ENCODE peak calls at places on chromosome 6, in seven cellular contexts. One of them, this sample, is unnamed.
A peak's percentile ranks its signal among the peaks of the same experiment; 100 is the strongest.

GRCh38 chr6:125004198-125004597 is 42.0 kb downstream of the RNF217 start:
- DNase-seq in GM12878: no peak
- DNase-seq in SK-N-SH: no peak
- DNase-seq in HepG2: no peak
- DNase-seq in H1: no peak
- DNase-seq in HCT116: no peak
- DNase-seq in K562: peak; percentile 74
- DNase-seq in this sample: no peak

GRCh38 chr6:145508107-145508506 is 227.2 kb downstream of the EPM2A start:
- DNase-seq in GM12878: no peak
- DNase-seq in SK-N-SH: no peak
- DNase-seq in HepG2: no peak
- DNase-seq in H1: peak; percentile 52
- DNase-seq in HCT116: no peak
- DNase-seq in K562: no peak
- DNase-seq in this sample: peak; percentile 3

GRCh38 chr6:20827798-20828197 is 293.5 kb downstream of the CDKAL1 start:
- DNase-seq in GM12878: no peak
- DNase-seq in SK-N-SH: no peak
- DNase-seq in HepG2: no peak
- DNase-seq in H1: no peak
- DNase-seq in HCT116: no peak
- DNase-seq in K562: no peak
- DNase-seq in this sample: no peak

GRCh38 chr6:80469977-80470376 is 363.5 kb downstream of the BCKDHB start:
- DNase-seq in GM12878: no peak
- DNase-seq in SK-N-SH: no peak
- DNase-seq in HepG2: no peak
- DNase-seq in H1: no peak
- DNase-seq in HCT116: no peak
- DNase-seq in K562: no peak
- DNase-seq in this sample: no peak

GRCh38 chr6:158387036-158387435 is 74.8 kb downstream of the TULP4 start:
- DNase-seq in GM12878: no peak
- DNase-seq in SK-N-SH: no peak
- DNase-seq in HepG2: peak; percentile 46
- DNase-seq in H1: no peak
- DNase-seq in HCT116: peak; percentile 4
- DNase-seq in K562: no peak
- DNase-seq in this sample: no peak

GRCh38 chr6:19311786-19312185 is 525.4 kb upstream of the ID4 start:
- DNase-seq in GM12878: no peak
- DNase-seq in SK-N-SH: no peak
- DNase-seq in HepG2: no peak
- DNase-seq in H1: peak; percentile 44
- DNase-seq in HCT116: no peak
- DNase-seq in K562: no peak
- DNase-seq in this sample: no peak

GRCh38 chr6:111076024-111076680 is 11.2 kb upstream of the SLC16A10 start:
- DNase-seq in GM12878: no peak
- DNase-seq in SK-N-SH: no peak
- DNase-seq in HepG2: no peak
- DNase-seq in H1: no peak
- DNase-seq in HCT116: no peak
- DNase-seq in K562: no peak
- DNase-seq in this sample: no peak

GRCh38 chr6:150345786-150346185 is 23.0 kb upstream of the IYD start:
- DNase-seq in GM12878: no peak
- DNase-seq in SK-N-SH: no peak
- DNase-seq in HepG2: no peak
- DNase-seq in H1: no peak
- DNase-seq in HCT116: no peak
- DNase-seq in K562: no peak
- DNase-seq in this sample: no peak

GRCh38 chr6:82877213-82878195 is 188.1 kb downstream of the UBE3D start:
- DNase-seq in GM12878: no peak
- DNase-seq in SK-N-SH: peak; percentile 19
- DNase-seq in HepG2: no peak
- DNase-seq in H1: no peak
- DNase-seq in HCT116: peak; percentile 54
- DNase-seq in K562: no peak
- DNase-seq in this sample: no peak

GRCh38 chr6:6801002-6801329 is 212.4 kb downstream of the LY86 start:
- DNase-seq in GM12878: no peak
- DNase-seq in SK-N-SH: no peak
- DNase-seq in HepG2: no peak
- DNase-seq in H1: no peak
- DNase-seq in HCT116: no peak
- DNase-seq in K562: no peak
- DNase-seq in this sample: no peak

GRCh38 chr6:88166493-88166900 is 350 bp upstream of the CNR1 start:
- DNase-seq in GM12878: no peak
- DNase-seq in SK-N-SH: peak; percentile 73
- DNase-seq in HepG2: no peak
- DNase-seq in H1: no peak
- DNase-seq in HCT116: no peak
- DNase-seq in K562: peak; percentile 9
- DNase-seq in this sample: no peak

GRCh38 chr6:52392944-52393343 is 27.2 kb upstream of the EFHC1 start:
- DNase-seq in GM12878: no peak
- DNase-seq in SK-N-SH: no peak
- DNase-seq in HepG2: no peak
- DNase-seq in H1: no peak
- DNase-seq in HCT116: no peak
- DNase-seq in K562: no peak
- DNase-seq in this sample: no peak

GRCh38 chr6:42075159-42075838 is 25.0 kb downstream of the TAF8 start:
- DNase-seq in GM12878: no peak
- DNase-seq in SK-N-SH: peak; percentile 78
- DNase-seq in HepG2: peak; percentile 69
- DNase-seq in H1: peak; percentile 90
- DNase-seq in HCT116: no peak
- DNase-seq in K562: peak; percentile 81
- DNase-seq in this sample: peak; percentile 81

GRCh38 chr6:161245363-161245762 is 28.5 kb downstream of the AGPAT4 start:
- DNase-seq in GM12878: no peak
- DNase-seq in SK-N-SH: no peak
- DNase-seq in HepG2: no peak
- DNase-seq in H1: no peak
- DNase-seq in HCT116: no peak
- DNase-seq in K562: no peak
- DNase-seq in this sample: no peak

GRCh38 chr6:12923644-12924235 is 207.2 kb downstream of the PHACTR1 start:
- DNase-seq in GM12878: no peak
- DNase-seq in SK-N-SH: no peak
- DNase-seq in HepG2: no peak
- DNase-seq in H1: no peak
- DNase-seq in HCT116: no peak
- DNase-seq in K562: no peak
- DNase-seq in this sample: peak; percentile 10

GRCh38 chr6:109349419-109349987 is 32.8 kb downstream of the CD164 start:
- DNase-seq in GM12878: no peak
- DNase-seq in SK-N-SH: peak; percentile 43
- DNase-seq in HepG2: peak; percentile 23
- DNase-seq in H1: peak; percentile 28
- DNase-seq in HCT116: no peak
- DNase-seq in K562: peak; percentile 83
- DNase-seq in this sample: peak; percentile 76

GRCh38 chr6:112222111-112222726 is 32.1 kb downstream of the LAMA4 start:
- DNase-seq in GM12878: no peak
- DNase-seq in SK-N-SH: no peak
- DNase-seq in HepG2: no peak
- DNase-seq in H1: no peak
- DNase-seq in HCT116: no peak
- DNase-seq in K562: no peak
- DNase-seq in this sample: peak; percentile 61

GRCh38 chr6:81049425-81050042 is 702.9 kb downstream of the TENT5A start:
- DNase-seq in GM12878: no peak
- DNase-seq in SK-N-SH: no peak
- DNase-seq in HepG2: no peak
- DNase-seq in H1: no peak
- DNase-seq in HCT116: no peak
- DNase-seq in K562: no peak
- DNase-seq in this sample: no peak

GRCh38 chr6:88072462-88072861 is 24.8 kb downstream of the SPACA1 start:
- DNase-seq in GM12878: no peak
- DNase-seq in SK-N-SH: no peak
- DNase-seq in HepG2: peak; percentile 13
- DNase-seq in H1: no peak
- DNase-seq in HCT116: no peak
- DNase-seq in K562: no peak
- DNase-seq in this sample: peak; percentile 2

GRCh38 chr6:108948252-108948651 is 100.0 kb downstream of the ARMC2 start:
- DNase-seq in GM12878: no peak
- DNase-seq in SK-N-SH: peak; percentile 70
- DNase-seq in HepG2: no peak
- DNase-seq in H1: no peak
- DNase-seq in HCT116: no peak
- DNase-seq in K562: no peak
- DNase-seq in this sample: no peak

GRCh38 chr6:170360476-170360875 is 53.9 kb downstream of the FAM120B start:
- DNase-seq in GM12878: no peak
- DNase-seq in SK-N-SH: no peak
- DNase-seq in HepG2: no peak
- DNase-seq in H1: no peak
- DNase-seq in HCT116: no peak
- DNase-seq in K562: no peak
- DNase-seq in this sample: no peak

GRCh38 chr6:3876131-3876530 is 27.0 kb downstream of the FAM50B start:
- DNase-seq in GM12878: no peak
- DNase-seq in SK-N-SH: no peak
- DNase-seq in HepG2: no peak
- DNase-seq in H1: no peak
- DNase-seq in HCT116: no peak
- DNase-seq in K562: no peak
- DNase-seq in this sample: no peak

GRCh38 chr6:149127212-149127611 is 190.3 kb upstream of the TAB2 start:
- DNase-seq in GM12878: no peak
- DNase-seq in SK-N-SH: no peak
- DNase-seq in HepG2: no peak
- DNase-seq in H1: no peak
- DNase-seq in HCT116: no peak
- DNase-seq in K562: no peak
- DNase-seq in this sample: no peak

GRCh38 chr6:81859884-81860283 is 107.4 kb upstream of the TENT5A start:
- DNase-seq in GM12878: no peak
- DNase-seq in SK-N-SH: no peak
- DNase-seq in HepG2: no peak
- DNase-seq in H1: no peak
- DNase-seq in HCT116: no peak
- DNase-seq in K562: no peak
- DNase-seq in this sample: no peak

GRCh38 chr6:124190256-124190655 is 386.6 kb downstream of the NKAIN2 start:
- DNase-seq in GM12878: no peak
- DNase-seq in SK-N-SH: no peak
- DNase-seq in HepG2: no peak
- DNase-seq in H1: no peak
- DNase-seq in HCT116: no peak
- DNase-seq in K562: no peak
- DNase-seq in this sample: peak; percentile 72

GRCh38 chr6:17998442-17998841 is 11.0 kb upstream of the KIF13A start:
- DNase-seq in GM12878: no peak
- DNase-seq in SK-N-SH: no peak
- DNase-seq in HepG2: peak; percentile 34
- DNase-seq in H1: no peak
- DNase-seq in HCT116: no peak
- DNase-seq in K562: no peak
- DNase-seq in this sample: no peak

GRCh38 chr6:16700202-16700997 is 60.9 kb downstream of the ATXN1 start:
- DNase-seq in GM12878: no peak
- DNase-seq in SK-N-SH: no peak
- DNase-seq in HepG2: no peak
- DNase-seq in H1: no peak
- DNase-seq in HCT116: no peak
- DNase-seq in K562: no peak
- DNase-seq in this sample: no peak

GRCh38 chr6:160088069-160088773 is 33.4 kb upstream of the SLC22A1 start:
- DNase-seq in GM12878: no peak
- DNase-seq in SK-N-SH: peak; percentile 75
- DNase-seq in HepG2: peak; percentile 33
- DNase-seq in H1: peak; percentile 69
- DNase-seq in HCT116: peak; percentile 4
- DNase-seq in K562: peak; percentile 52
- DNase-seq in this sample: peak; percentile 39

GRCh38 chr6:150592377-150592995 is 7.2 kb upstream of the PLEKHG1 start:
- DNase-seq in GM12878: no peak
- DNase-seq in SK-N-SH: no peak
- DNase-seq in HepG2: no peak
- DNase-seq in H1: no peak
- DNase-seq in HCT116: no peak
- DNase-seq in K562: no peak
- DNase-seq in this sample: no peak

GRCh38 chr6:128168244-128168643 is 267.4 kb upstream of the THEMIS start:
- DNase-seq in GM12878: no peak
- DNase-seq in SK-N-SH: no peak
- DNase-seq in HepG2: peak; percentile 7
- DNase-seq in H1: no peak
- DNase-seq in HCT116: no peak
- DNase-seq in K562: no peak
- DNase-seq in this sample: no peak
- TF ChIP-seq JUND in GM12878: no peak
- TF ChIP-seq JUND in SK-N-SH: no peak
- TF ChIP-seq JUND in HepG2: no peak
- TF ChIP-seq JUND in H1: no peak
- TF ChIP-seq JUND in HCT116: no peak
- TF ChIP-seq JUND in K562: no peak
- TF ChIP-seq JUND in this sample: no peak

GRCh38 chr6:2196079-2196679 is 49.2 kb downstream of the GMDS start:
- DNase-seq in GM12878: peak; percentile 13
- DNase-seq in SK-N-SH: peak; percentile 57
- DNase-seq in HepG2: peak; percentile 40
- DNase-seq in H1: no peak
- DNase-seq in HCT116: peak; percentile 19
- DNase-seq in K562: peak; percentile 31
- DNase-seq in this sample: peak; percentile 68
- TF ChIP-seq JUND in GM12878: no peak
- TF ChIP-seq JUND in SK-N-SH: no peak
- TF ChIP-seq JUND in HepG2: no peak
- TF ChIP-seq JUND in H1: no peak
- TF ChIP-seq JUND in HCT116: no peak
- TF ChIP-seq JUND in K562: no peak
- TF ChIP-seq JUND in this sample: no peak

GRCh38 chr6:36376183-36376582 is 11.3 kb downstream of the ETV7 start:
- DNase-seq in GM12878: no peak
- DNase-seq in SK-N-SH: no peak
- DNase-seq in HepG2: no peak
- DNase-seq in H1: no peak
- DNase-seq in HCT116: no peak
- DNase-seq in K562: no peak
- DNase-seq in this sample: no peak
- TF ChIP-seq JUND in GM12878: no peak
- TF ChIP-seq JUND in SK-N-SH: no peak
- TF ChIP-seq JUND in HepG2: no peak
- TF ChIP-seq JUND in H1: no peak
- TF ChIP-seq JUND in HCT116: no peak
- TF ChIP-seq JUND in K562: no peak
- TF ChIP-seq JUND in this sample: no peak

DNA sequence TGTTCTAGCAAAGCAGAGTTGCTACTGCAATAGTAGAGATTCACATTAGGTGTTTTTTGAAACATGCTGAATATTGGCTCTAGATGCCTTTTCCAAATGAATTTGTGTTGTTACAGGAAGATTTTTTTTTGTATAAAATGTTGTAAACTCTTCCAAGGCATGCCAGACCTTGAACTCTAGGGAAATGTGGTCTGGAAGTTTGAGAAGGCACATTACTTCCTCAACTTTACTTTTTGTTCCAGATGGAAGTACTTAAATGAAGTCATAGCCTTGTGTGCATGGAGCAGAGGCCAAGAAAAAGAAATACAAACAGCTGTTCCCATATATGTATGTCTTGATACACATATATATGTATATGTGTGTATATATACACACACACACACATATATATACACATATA is 585.7 kb upstream of the MARCKS start:
- DNase-seq in GM12878: no peak
- DNase-seq in SK-N-SH: no peak
- DNase-seq in HepG2: no peak
- DNase-seq in H1: no peak
- DNase-seq in HCT116: no peak
- DNase-seq in K562: no peak
- DNase-seq in this sample: no peak
- TF ChIP-seq JUND in GM12878: no peak
- TF ChIP-seq JUND in SK-N-SH: no peak
- TF ChIP-seq JUND in HepG2: no peak
- TF ChIP-seq JUND in H1: no peak
- TF ChIP-seq JUND in HCT116: no peak
- TF ChIP-seq JUND in K562: no peak
- TF ChIP-seq JUND in this sample: no peak